ENCODE peak calls at places on chromosomes 7 and 10, in five cellular contexts. G is prostate gland; N is HEK293T; X is AG04449; B is stimulated activated CD8-positive, alpha-beta memory T cell treated with anti-CD3 and anti-CD28 coated beads, Interleukin-7, amount 100 ng/mL, for 1 hour. R is an unnamed sample.

GRCh38 chr7:27697861-27698430 is 35.3 kb upstream of the HIBADH start:
- DNase-seq in N (no peak), X (no peak), B (no peak), G (no peak), R (no peak)

GRCh38 chr7:157493017-157493416 is 156.2 kb downstream of the DNAJB6 start:
- DNase-seq in G (peak), X (no peak), B (no peak), N (no peak), R (no peak)

GRCh38 chr10:30863516-30864210 is 168.0 kb downstream of the ZNF438 start:
- DNase-seq in B (no peak), X (no peak), N (no peak), G (no peak), R (no peak)

GRCh38 chr10:71440506-71441035 is 43.9 kb downstream of the CDH23 start:
- DNase-seq in N (no peak), X (no peak), B (no peak), G (no peak), R (no peak)

GRCh38 chr10:125161570-125162139 is 1.3 kb upstream of the CTBP2 start:
- DNase-seq in B (no peak), X (no peak), G (no peak), N (peak), R (peak)

GRCh38 chr7:23055582-23056178 is 41.8 kb upstream of the HYCC1 start:
- DNase-seq in B (peak), N (peak), G (peak), X (no peak), R (peak)

GRCh38 chr7:68875857-68876256 is 722.4 kb upstream of the AUTS2 start:
- DNase-seq in B (no peak), N (no peak), X (no peak), G (no peak), R (no peak)

GRCh38 chr7:144546795-144547194 is 143.3 kb upstream of the NOBOX start:
- DNase-seq in N (no peak), G (no peak), B (no peak), X (no peak), R (no peak)

GRCh38 chr10:122192142-122192541 is 79.0 kb upstream of the BTBD16 start:
- DNase-seq in G (no peak), N (no peak), X (no peak), B (no peak), R (no peak)

GRCh38 chr10:113550365-113550764 is 2.5 kb upstream of the HABP2 start:
- DNase-seq in X (no peak), G (peak), B (no peak), N (no peak), R (peak)

GRCh38 chr7:143811-144453 is 48.4 kb upstream of the FAM20C start:
- DNase-seq in X (no peak), G (no peak), N (no peak), B (no peak), R (no peak)

R was measured in lung microvascular endothelial cell.